ENCODE peak calls at places on chromosomes 6 and 20, in seven cellular contexts. L is gastrocnemius medialis, P is lung, N is fibroblast of lung, G is AG10803, I is fibroblast of the aortic adventitia, E is HCT116. B is an unnamed sample.

GRCh38 chr6:159602370-159603185 is 90.5 kb downstream of the SOD2 start:
- DNase-seq in G (peak), E (no peak), N (peak), P (no peak), L (no peak), I (peak), B (no peak)

GRCh38 chr6:122426597-122426996 is 27.1 kb downstream of the HSF2 start:
- DNase-seq in E (no peak), I (no peak), G (no peak), N (no peak), P (no peak), L (no peak), B (no peak)

GRCh38 chr20:10568032-10568431 is 105.8 kb downstream of the JAG1 start:
- DNase-seq in P (no peak), I (no peak), N (no peak), L (no peak), E (no peak), G (no peak), B (no peak)

GRCh38 chr6:21846541-21847451 is 253.2 kb downstream of the SOX4 start:
- DNase-seq in N (peak), I (no peak), G (no peak), L (no peak), P (no peak), E (no peak), B (peak)

GRCh38 chr6:166355552-166355951 is 13.2 kb upstream of the SFT2D1 start:
- DNase-seq in L (no peak), E (no peak), G (no peak), N (no peak), P (no peak), I (no peak), B (no peak)

GRCh38 chr20:62306440-62307187 is 3.8 kb downstream of the ADRM1 start:
- DNase-seq in N (no peak), P (no peak), G (no peak), L (no peak), E (no peak), I (no peak), B (peak)

GRCh38 chr20:63947638-63948456 is 8.4 kb downstream of the UCKL1 start:
- DNase-seq in P (no peak), E (no peak), I (no peak), L (no peak), G (no peak), N (no peak), B (no peak)

GRCh38 chr6:551405-551804 is 105.5 kb downstream of the HUS1B start:
- DNase-seq in E (no peak), N (peak), P (no peak), I (peak), L (no peak), G (peak), B (peak)

GRCh38 chr6:79601020-79601609 is 30.0 kb upstream of the SH3BGRL2 start:
- DNase-seq in E (no peak), N (peak), P (no peak), L (no peak), G (no peak), I (peak), B (peak)

GRCh38 chr20:63698739-63699465 is 2.5 kb downstream of the TNFRSF6B start:
- DNase-seq in E (peak), G (peak), N (peak), I (peak), P (no peak), L (no peak), B (peak)

GRCh38 chr6:2404211-2404929 is 159.0 kb upstream of the GMDS start:
- DNase-seq in G (no peak), E (no peak), P (no peak), L (no peak), N (no peak), I (no peak), B (no peak)

GRCh38 chr6:37137201-37137880 is 32.6 kb upstream of the PIM1 start:
- DNase-seq in G (peak), E (peak), P (no peak), L (no peak), I (peak), N (peak), B (peak)

GRCh38 chr20:52454660-52455059 is 263.1 kb upstream of the ZFP64 start:
- DNase-seq in P (no peak), L (no peak), G (peak), N (peak), I (peak), E (no peak), B (no peak)

GRCh38 chr20:49979030-49979832 is 3.5 kb upstream of the SNAI1 start:
- DNase-seq in G (no peak), L (no peak), E (peak), P (peak), N (peak), I (peak), B (no peak)

GRCh38 chr6:90284745-90285481 is 11.7 kb downstream of the BACH2 start:
- DNase-seq in N (peak), I (peak), L (peak), G (peak), P (no peak), E (peak), B (peak)

GRCh38 chr6:166257911-166258318 is 50.3 kb downstream of the PRR18 start:
- DNase-seq in E (no peak), G (no peak), P (no peak), N (no peak), L (no peak), I (no peak), B (peak)

GRCh38 chr20:44495257-44495656 is 19.6 kb downstream of the TTPAL start:
- DNase-seq in E (no peak), N (peak), G (peak), L (peak), P (no peak), I (peak), B (peak)

GRCh38 chr20:62854121-62854520 is 7.5 kb downstream of the TCFL5 start:
- DNase-seq in E (no peak), P (no peak), G (no peak), N (no peak), I (no peak), L (no peak), B (no peak)

GRCh38 chr6:122798099-122798641 is 9.1 kb downstream of the SMPDL3A start:
- DNase-seq in L (peak), I (peak), P (no peak), N (peak), G (peak), E (peak), B (peak)

GRCh38 chr6:4322846-4323309 is 187.5 kb upstream of the ECI2 start:
- DNase-seq in N (no peak), E (no peak), L (peak), P (no peak), G (no peak), I (peak), B (peak)

GRCh38 chr20:910132-910839 is 5.8 kb downstream of the ANGPT4 start:
- DNase-seq in P (no peak), N (no peak), I (peak), L (no peak), E (no peak), G (peak), B (no peak)

GRCh38 chr6:130396722-130397121 is 30.9 kb downstream of the TMEM200A start:
- DNase-seq in E (no peak), I (no peak), L (no peak), G (no peak), P (no peak), N (no peak), B (no peak)

GRCh38 chr6:144613859-144614258 is 328.7 kb downstream of the UTRN start:
- DNase-seq in N (no peak), L (no peak), P (no peak), G (no peak), I (no peak), E (peak), B (peak)

GRCh38 chr6:11043552-11043960 is 549 bp downstream of the ELOVL2 start:
- DNase-seq in E (no peak), N (no peak), G (no peak), L (no peak), I (no peak), P (no peak), B (no peak)

GRCh38 chr6:55895972-55896371 is 20.6 kb upstream of the BMP5 start:
- DNase-seq in I (no peak), P (no peak), E (no peak), G (no peak), L (no peak), N (no peak), B (no peak)

DNA sequence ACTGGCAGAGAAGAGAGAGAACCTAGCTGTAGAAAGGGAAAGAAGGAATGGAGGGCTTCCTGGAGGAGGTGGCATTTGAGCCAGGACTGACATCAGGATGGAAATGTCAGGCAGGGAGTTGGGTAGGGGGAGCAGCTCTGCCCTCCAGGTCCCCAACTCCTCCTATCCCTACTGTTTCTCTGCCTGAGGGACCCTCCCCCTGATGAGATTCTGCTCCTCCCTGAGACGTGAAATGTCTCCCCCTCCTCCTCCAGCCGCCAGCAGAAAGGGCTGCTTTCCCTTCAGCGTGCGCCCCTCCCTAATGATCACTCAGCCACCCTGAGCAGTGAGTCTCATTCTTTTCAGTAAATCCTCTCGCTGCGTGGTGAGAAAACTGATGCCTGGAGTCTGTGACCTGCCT is 40.6 kb downstream of the HLA-DPB1 start:
- DNase-seq in G (no peak), E (no peak), L (no peak), P (no peak), N (no peak), I (no peak), B (no peak)
- H3K4me3 ChIP-seq in G (no peak), E (no peak), L (no peak), P (no peak), N (no peak), I (no peak), B (no peak)

GRCh38 chr6:136031982-136032381 is 180.5 kb downstream of the PDE7B start:
- DNase-seq in I (peak), G (peak), N (peak), P (no peak), E (peak), L (no peak), B (peak)
- TF ChIP-seq CTCF in I (peak), G (peak), N (peak), P (no peak), E (peak), L (no peak), B (peak)

GRCh38 chr6:12297363-12298016 is 7.3 kb downstream of the EDN1 start:
- DNase-seq in N (no peak), I (no peak), E (no peak), P (no peak), L (no peak), G (no peak), B (no peak)
- H3K4me3 ChIP-seq in N (no peak), I (no peak), E (no peak), P (no peak), L (no peak), G (no peak), B (no peak)

DNA sequence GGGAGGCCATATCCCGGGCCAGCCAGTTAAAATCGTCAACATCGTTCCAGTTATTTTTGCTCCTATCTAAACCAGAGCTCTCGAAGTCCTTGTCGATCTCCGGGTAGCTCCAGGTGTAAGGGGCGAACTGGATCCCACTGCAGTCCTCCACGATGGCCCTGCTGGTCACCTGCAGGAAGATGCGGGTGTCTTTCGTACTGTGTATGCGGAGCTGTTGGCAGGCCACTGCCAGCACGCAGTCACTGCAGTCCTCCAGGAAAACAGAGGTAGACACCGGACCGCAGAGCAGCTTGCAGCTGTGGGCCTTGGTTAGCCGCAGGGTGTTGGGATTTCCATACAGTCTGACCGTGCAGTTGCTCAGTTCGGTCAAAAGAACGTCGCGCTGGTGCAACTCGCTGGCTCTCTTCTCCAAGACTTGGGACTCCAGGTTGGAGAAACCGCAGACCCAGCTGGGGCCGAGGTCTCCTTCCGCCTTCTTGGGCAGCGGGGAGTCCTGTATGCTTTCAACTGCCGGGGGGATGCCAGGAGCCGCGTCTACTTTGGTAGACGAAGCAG is 743 bp downstream of the TBCC start:
- DNase-seq in E (no peak), G (peak), L (peak), N (peak), I (peak), P (peak), B (no peak)
- TF ChIP-seq CTCF in E (no peak), G (no peak), L (no peak), N (no peak), I (no peak), P (no peak), B (no peak)

GRCh38 chr6:42225043-42225368 is 7.3 kb upstream of the MRPS10 start:
- DNase-seq in P (no peak), E (no peak), I (no peak), N (no peak), L (no peak), G (no peak), B (no peak)

GRCh38 chr6:42220754-42221153 is 3.1 kb upstream of the MRPS10 start:
- DNase-seq in P (no peak), I (no peak), G (no peak), L (no peak), N (no peak), E (no peak), B (no peak)

GRCh38 chr6:42222450-42222849 is 4.8 kb upstream of the MRPS10 start:
- DNase-seq in N (peak), I (no peak), L (no peak), G (no peak), E (no peak), P (no peak), B (peak)

GRCh38 chr6:42224222-42225042 is 6.8 kb upstream of the MRPS10 start:
- DNase-seq in G (peak), L (no peak), I (peak), N (peak), P (no peak), E (peak), B (peak)

DNA sequence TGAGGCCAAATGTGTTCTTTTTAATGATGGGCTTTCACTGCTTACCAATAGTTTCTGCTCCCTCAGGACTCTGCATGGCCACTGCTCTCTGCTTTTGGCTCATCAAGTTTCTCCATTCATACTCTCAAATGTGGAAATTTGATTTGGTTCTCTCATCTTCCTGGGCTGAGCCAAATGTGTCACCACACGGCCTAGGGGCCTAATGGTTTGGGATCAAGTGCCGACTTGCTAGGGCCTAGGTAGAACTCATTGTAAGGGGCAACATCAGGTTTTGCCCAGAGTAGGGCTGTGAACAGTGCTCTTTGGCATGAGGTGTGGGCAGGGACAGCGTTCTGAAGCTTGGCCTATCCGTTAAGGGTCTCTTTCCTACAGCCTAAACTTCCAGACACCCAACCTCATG is 3.9 kb upstream of the MRPS10 start:
- DNase-seq in L (no peak), I (no peak), N (no peak), E (no peak), G (no peak), P (no peak), B (peak)
- H3K4me3 ChIP-seq in L (no peak), I (no peak), N (no peak), E (no peak), G (no peak), P (no peak), B (no peak)

B was measured in bronchial epithelial cell.